ENCODE peak calls at places on chromosomes 3 and 15, in five cellular contexts. A is upper lobe of left lung, Y is thyroid gland, X is astrocyte of the spinal cord, Z is neural progenitor cell. I is an unnamed sample.

GRCh38 chr3:24270204-24270671 is 224.4 kb downstream of the THRB start:
- DNase-seq in A (no peak), Y (no peak), X (no peak), Z (peak), I (no peak)

GRCh38 chr3:38610934-38611333 is 38.6 kb downstream of the SCN5A start:
- DNase-seq in A (no peak), Y (no peak), X (no peak), Z (no peak), I (no peak)

GRCh38 chr3:177237206-177237605 is 39.9 kb upstream of the TBL1XR1 start:
- DNase-seq in A (no peak), Y (no peak), X (no peak), Z (no peak), I (no peak)

GRCh38 chr3:102471001-102471400 is 36.2 kb downstream of the ZPLD1 start:
- DNase-seq in A (no peak), Y (no peak), X (no peak), Z (peak), I (no peak)

GRCh38 chr3:23495507-23495906 is 292.4 kb downstream of the UBE2E2 start:
- DNase-seq in A (no peak), Y (no peak), X (peak), Z (no peak), I (no peak)

GRCh38 chr3:41955192-41955591 is 6.7 kb downstream of the ULK4 start:
- DNase-seq in A (no peak), Y (no peak), X (no peak), Z (no peak), I (no peak)

GRCh38 chr3:38006031-38006430 is 15.4 kb downstream of the VILL start:
- DNase-seq in A (no peak), Y (no peak), X (no peak), Z (no peak), I (no peak)

GRCh38 chr3:156750874-156751245 is 75.3 kb upstream of the LEKR1 start:
- DNase-seq in A (no peak), Y (no peak), X (peak), Z (peak), I (no peak)

GRCh38 chr15:91861223-91861622 is 7.7 kb downstream of the SLCO3A1 start:
- DNase-seq in A (peak), Y (no peak), X (no peak), Z (peak), I (no peak)

GRCh38 chr3:190514163-190515153 is 573 bp downstream of the IL1RAP start:
- DNase-seq in A (peak), Y (peak), X (peak), Z (peak), I (no peak)

GRCh38 chr15:88401972-88402656 is 65.1 kb downstream of the MRPL46 start:
- DNase-seq in A (no peak), Y (no peak), X (no peak), Z (peak), I (no peak)

GRCh38 chr3:134748698-134749097 is 46.4 kb upstream of the EPHB1 start:
- DNase-seq in A (no peak), Y (no peak), X (no peak), Z (no peak), I (no peak)

DNA sequence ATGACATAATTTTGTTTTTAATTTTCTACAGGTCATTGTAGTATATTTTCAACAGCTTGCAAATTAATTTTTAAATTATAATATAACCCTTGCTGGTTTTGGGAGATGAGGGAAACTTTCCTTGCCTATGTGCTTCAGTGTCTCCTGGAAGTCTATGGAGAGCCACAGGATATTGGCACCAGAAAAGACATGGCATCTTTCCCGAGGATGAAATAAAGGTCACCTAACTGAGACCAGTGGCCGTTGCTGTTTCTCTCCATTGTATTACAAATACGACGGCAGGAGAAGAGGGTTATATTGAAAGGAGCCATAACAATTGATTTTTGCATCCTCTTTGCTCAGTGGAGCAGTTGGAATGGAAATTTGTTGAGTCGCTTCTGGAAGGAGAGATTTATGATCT is 19.9 kb upstream of the AQP9 start:
- DNase-seq in A (no peak), Y (no peak), X (no peak), Z (no peak), I (no peak)
- TF ChIP-seq CTCF in A (no peak), Y (no peak), X (no peak), Z (no peak), I (no peak)

DNA sequence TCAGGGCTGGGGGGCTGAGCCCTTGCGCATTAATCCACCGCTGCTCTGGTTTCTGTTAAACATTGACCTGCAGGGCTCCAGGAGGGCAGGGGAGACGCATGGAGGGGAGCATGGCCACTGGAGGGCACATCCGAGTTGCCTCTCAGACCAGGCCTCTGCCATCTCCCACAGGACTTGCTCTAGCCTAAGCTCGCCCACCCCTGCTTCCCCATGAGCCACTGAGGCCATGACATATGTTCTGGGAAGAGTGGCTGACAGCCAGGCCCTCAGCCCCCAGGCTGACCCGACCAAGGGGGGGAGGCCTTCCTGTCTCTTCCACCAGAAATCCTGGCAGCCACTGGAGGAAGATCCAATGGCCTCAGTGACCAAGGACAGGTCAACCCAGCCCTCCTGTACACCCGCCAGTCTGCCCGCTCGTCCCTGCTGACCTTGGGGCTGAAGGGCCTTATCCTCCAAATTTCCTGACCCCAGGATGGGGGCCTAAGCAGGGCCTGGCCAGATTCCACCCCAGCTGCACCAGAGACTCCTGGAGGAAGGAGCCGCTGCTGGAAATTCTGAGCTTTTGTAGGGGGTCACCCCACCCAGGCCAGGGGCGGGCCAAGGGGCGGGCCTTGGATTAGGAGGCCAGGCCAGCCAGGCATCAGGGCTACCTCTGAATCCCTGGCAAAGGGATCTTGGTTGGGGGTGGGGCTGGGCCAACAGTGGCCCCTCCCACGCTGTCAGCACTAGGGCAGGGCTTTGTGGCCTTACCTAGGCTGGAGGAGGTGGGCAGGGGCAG is at the start of gene HYAL1:
- DNase-seq in A (peak), Y (peak), X (no peak), Z (peak), I (no peak)
- TF ChIP-seq CTCF in A (peak), Y (no peak), X (no peak), Z (peak), I (no peak)

GRCh38 chr3:149723781-149724180 is 28.5 kb downstream of the COMMD2 start:
- DNase-seq in A (no peak), Y (no peak), X (no peak), Z (no peak), I (no peak)
- TF ChIP-seq CTCF in A (no peak), Y (no peak), X (no peak), Z (no peak), I (no peak)

GRCh38 chr3:81003008-81003407 is 758.4 kb downstream of the GBE1 start:
- DNase-seq in A (no peak), Y (no peak), X (no peak), Z (no peak), I (no peak)

GRCh38 chr3:81003817-81004216 is 757.6 kb downstream of the GBE1 start:
- DNase-seq in A (no peak), Y (no peak), X (no peak), Z (no peak), I (no peak)

DNA sequence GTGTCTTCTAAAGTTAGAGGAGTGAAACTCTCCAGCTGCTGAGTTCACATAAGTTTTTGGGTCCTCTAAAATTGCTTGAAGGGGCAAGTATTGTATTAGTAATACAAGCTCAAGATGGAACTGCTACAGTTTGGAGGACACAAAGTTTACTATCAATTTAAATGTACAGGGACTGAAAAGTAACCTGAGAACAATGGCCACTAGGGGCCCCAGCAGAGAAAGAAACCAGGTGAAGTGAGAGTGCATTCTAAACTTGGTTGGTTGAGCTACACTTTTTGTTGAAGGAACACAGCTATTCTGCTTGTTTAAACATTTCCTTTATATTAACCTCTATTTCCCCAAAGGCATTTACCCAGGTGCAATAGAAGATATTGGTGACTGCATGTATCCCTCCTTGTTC is 755.5 kb downstream of the GBE1 start:
- DNase-seq in A (no peak), Y (no peak), X (no peak), Z (no peak), I (no peak)
- TF ChIP-seq CTCF in A (no peak), Y (no peak), X (no peak), Z (peak), I (peak)

I was measured in type B pancreatic cell.